ENCODE peak calls at places on chromosomes 13 and 19, in five cellular contexts. O is cardiac septum; M is activated T-helper 1 cell treated with anti-CD3 and anti-CD28 coated beads, Interleukin-12 subunit alpha, Interleukin-12 subunit beta, Interleukin-2, Interleukin-4 antibody, amounts not matched to agents 30 ng/mL and 10 ng/mL and 1 ng/mL, durations not matched to agents 14 hours and 24 hours and 36 hours; R is neural progenitor cell; V is choroid plexus epithelial cell. T is an unnamed sample.

GRCh38 chr19:45677351-45678230 is 9.6 kb downstream of the GIPR start:
- DNase-seq in O (no peak), M (peak), R (peak), V (peak), T (peak)

GRCh38 chr13:21033224-21033855 is 28.0 kb downstream of the LATS2 start:
- DNase-seq in O (no peak), M (no peak), R (no peak), V (peak), T (no peak)

GRCh38 chr19:38444026-38444425 is 10.5 kb downstream of the RYR1 start:
- DNase-seq in O (no peak), M (no peak), R (no peak), V (no peak), T (no peak)

GRCh38 chr13:48902421-48902820 is 73.3 kb upstream of the FNDC3A start:
- DNase-seq in O (no peak), M (no peak), R (peak), V (peak), T (no peak)

GRCh38 chr13:39913339-39913738 is 257.9 kb downstream of the COG6 start:
- DNase-seq in O (no peak), M (no peak), R (no peak), V (no peak), T (no peak)

GRCh38 chr19:17847538-17848366 is at the start of gene JAK3:
- DNase-seq in O (peak), M (peak), R (peak), V (peak), T (peak)

GRCh38 chr19:10353793-10354391 is 14.5 kb upstream of the ICAM3 start:
- DNase-seq in O (no peak), M (no peak), R (peak), V (peak), T (peak)

GRCh38 chr19:18489627-18490184 is 32.2 kb downstream of the ELL start:
- DNase-seq in O (no peak), M (no peak), R (no peak), V (no peak), T (no peak)

GRCh38 chr13:28817204-28817603 is 2.9 kb upstream of the MTUS2 start:
- DNase-seq in O (no peak), M (no peak), R (peak), V (no peak), T (no peak)

GRCh38 chr19:19021115-19021514 is 12.2 kb downstream of the SUGP2 start:
- DNase-seq in O (no peak), M (no peak), R (no peak), V (peak), T (no peak)

GRCh38 chr19:5048727-5049553 is 80.0 kb downstream of the KDM4B start:
- DNase-seq in O (no peak), M (no peak), R (no peak), V (peak), T (peak)

GRCh38 chr19:15218501-15218900 is 13.7 kb downstream of the EPHX3 start:
- DNase-seq in O (no peak), M (no peak), R (no peak), V (no peak), T (no peak)

GRCh38 chr19:45632468-45633196 is 6.6 kb downstream of the EML2 start:
- DNase-seq in O (peak), M (no peak), R (peak), V (peak), T (peak)

GRCh38 chr13:102757006-102757405 is 16.6 kb downstream of the TEX30 start:
- DNase-seq in O (no peak), M (no peak), R (no peak), V (no peak), T (no peak)

GRCh38 chr13:100789968-100790367 is 115.4 kb upstream of the TMTC4 start:
- DNase-seq in O (no peak), M (no peak), R (no peak), V (no peak), T (no peak)

GRCh38 chr19:18379803-18380747 is 5.9 kb upstream of the GDF15 start:
- DNase-seq in O (peak), M (no peak), R (no peak), V (peak), T (peak)

GRCh38 chr13:27970382-27971235 is 1.5 kb upstream of the CDX2 start:
- DNase-seq in O (no peak), M (no peak), R (peak), V (no peak), T (no peak)

GRCh38 chr19:34310494-34310981 is 54.5 kb upstream of the GPI start:
- DNase-seq in O (no peak), M (no peak), R (no peak), V (no peak), T (no peak)

GRCh38 chr13:59259416-59260000 is 904.2 kb downstream of the DIAPH3 start:
- DNase-seq in O (no peak), M (no peak), R (peak), V (no peak), T (no peak)

GRCh38 chr13:53138369-53139036 is 109.9 kb downstream of the OLFM4 start:
- DNase-seq in O (no peak), M (no peak), R (no peak), V (peak), T (peak)

GRCh38 chr13:32627793-32628192 is 41.5 kb downstream of the PDS5B start:
- DNase-seq in O (no peak), M (no peak), R (no peak), V (no peak), T (no peak)

GRCh38 chr19:18312021-18312534 is 10.8 kb downstream of the LSM4 start:
- DNase-seq in O (no peak), M (no peak), R (no peak), V (no peak), T (no peak)

GRCh38 chr13:46382224-46382623 is 4.8 kb downstream of the RUBCNL start:
- DNase-seq in O (no peak), M (no peak), R (no peak), V (no peak), T (no peak)

GRCh38 chr13:36339600-36340155 is 6.5 kb downstream of the SPART start:
- DNase-seq in O (no peak), M (no peak), R (no peak), V (no peak), T (no peak)

GRCh38 chr13:90526711-90527110 is 820.8 kb upstream of the MIR17HG start:
- DNase-seq in O (no peak), M (no peak), R (no peak), V (no peak), T (no peak)

GRCh38 chr13:28297341-28297740 is 159.0 kb downstream of the PAN3 start:
- DNase-seq in O (no peak), M (no peak), R (peak), V (peak), T (no peak)

GRCh38 chr19:41225238-41226052 is 6.4 kb downstream of the AXL start:
- DNase-seq in O (no peak), M (no peak), R (peak), V (peak), T (no peak)

T was measured in posterior vena cava.